ENCODE peak calls at places on chromosomes 11 and 22, in six cellular contexts. I is IMR-90, N is fibroblast of lung, Z is endothelial cell of umbilical vein, L is GM23248, U is MM.1S. J is an unnamed sample.

GRCh38 chr22:50688448-50688847 is 15.8 kb downstream of the SHANK3 start:
- DNase-seq in L (no peak), N (no peak), I (no peak), Z (no peak), U (no peak), J (no peak)

GRCh38 chr22:22111267-22111751 is 128.7 kb upstream of the TOP3B start:
- DNase-seq in U (no peak), N (peak; percentile 90), Z (no peak), I (peak; percentile 95), L (peak; percentile 90), J (peak; percentile 98)

GRCh38 chr11:47786373-47786772 is 19.2 kb upstream of the FNBP4 start:
- DNase-seq in U (no peak), I (peak; percentile 50), N (peak; percentile 13), Z (no peak), L (peak; percentile 68), J (no peak)

GRCh38 chr22:37345863-37346514 is 63.7 kb downstream of the CYTH4 start:
- DNase-seq in L (peak; percentile 87), U (no peak), I (peak; percentile 97), Z (peak; percentile 53), N (peak; percentile 98), J (peak; percentile 65)

GRCh38 chr11:130103296-130103814 is 33.7 kb downstream of the APLP2 start:
- DNase-seq in L (peak; percentile 90), N (peak; percentile 99), I (peak; percentile 96), U (no peak), Z (peak; percentile 75), J (peak; percentile 51)

GRCh38 chr22:48673806-48674500 is 1153.7 kb downstream of the BRD1 start:
- DNase-seq in U (no peak), I (no peak), L (no peak), N (no peak), Z (no peak), J (no peak)

GRCh38 chr11:69921429-69922014 is 102.3 kb upstream of the FGF3 start:
- DNase-seq in N (no peak), I (no peak), L (no peak), Z (no peak), U (no peak), J (no peak)

GRCh38 chr11:94790771-94791180 is 22.6 kb downstream of the AMOTL1 start:
- DNase-seq in I (peak; percentile 55), Z (no peak), N (peak; percentile 69), U (no peak), L (peak; percentile 57), J (peak; percentile 94)

GRCh38 chr22:46027219-46028068 is 50.5 kb upstream of the WNT7B start:
- DNase-seq in U (peak; percentile 27), L (peak; percentile 64), N (no peak), Z (no peak), I (no peak), J (no peak)

GRCh38 chr11:113201055-113201818 is 113.1 kb upstream of the TTC12 start:
- DNase-seq in N (no peak), I (no peak), Z (no peak), L (no peak), U (no peak), J (no peak)

GRCh38 chr11:62984451-62984991 is at the start of gene SLC22A6:
- DNase-seq in U (no peak), L (no peak), Z (no peak), N (no peak), I (no peak), J (no peak)

GRCh38 chr11:2837096-2837601 is 48.4 kb downstream of the CDKN1C start:
- DNase-seq in L (peak; percentile 80), Z (no peak), I (peak; percentile 11), U (no peak), N (no peak), J (no peak)

GRCh38 chr22:20514658-20515406 is 7.4 kb downstream of the MED15 start:
- DNase-seq in N (peak; percentile 88), I (peak; percentile 96), Z (no peak), L (peak; percentile 97), U (no peak), J (peak; percentile 92)

GRCh38 chr11:96287796-96288439 is 55.1 kb downstream of the MAML2 start:
- DNase-seq in N (peak; percentile 45), Z (no peak), U (no peak), I (peak; percentile 62), L (no peak), J (no peak)

GRCh38 chr11:70612459-70613141 is 214.3 kb downstream of the CTTN start:
- DNase-seq in L (peak; percentile 6), I (no peak), U (no peak), N (no peak), Z (no peak), J (no peak)

GRCh38 chr22:29817724-29818123 is 20.4 kb downstream of the ASCC2 start:
- DNase-seq in N (no peak), U (no peak), L (no peak), I (no peak), Z (no peak), J (no peak)

GRCh38 chr22:27476729-27477128 is 324.8 kb downstream of the MN1 start:
- DNase-seq in Z (no peak), N (peak; percentile 87), I (peak; percentile 83), L (peak; percentile 94), U (no peak), J (peak; percentile 91)

GRCh38 chr22:19568337-19569311 is 44.4 kb upstream of the CLDN5 start:
- DNase-seq in Z (peak; percentile 45), L (peak; percentile 98), N (peak; percentile 87), U (no peak), I (peak; percentile 95), J (peak; percentile 91)

GRCh38 chr11:46279393-46280099 is 2.1 kb downstream of the CREB3L1 start:
- DNase-seq in I (peak; percentile 80), U (no peak), L (peak; percentile 80), N (peak; percentile 81), Z (peak; percentile 74), J (no peak)

GRCh38 chr11:35393093-35393492 is 26.3 kb downstream of the SLC1A2 start:
- DNase-seq in N (peak; percentile 6), Z (no peak), I (peak; percentile 45), L (no peak), U (no peak), J (no peak)

GRCh38 chr22:20131593-20131855 is at the start of gene ZDHHC8:
- DNase-seq in L (peak; percentile 50), N (peak; percentile 24), I (no peak), U (no peak), Z (no peak), J (no peak)

GRCh38 chr11:12800032-12800671 is 125.9 kb downstream of the TEAD1 start:
- DNase-seq in U (no peak), I (peak; percentile 81), Z (peak; percentile 82), N (peak; percentile 88), L (peak; percentile 83), J (peak; percentile 87)

GRCh38 chr11:82003671-82004148 is 730.0 kb downstream of the FAM181B start:
- DNase-seq in Z (no peak), L (peak; percentile 81), N (peak; percentile 25), U (no peak), I (no peak), J (peak; percentile 63)

GRCh38 chr11:63907063-63907462 is 9.9 kb downstream of the RCOR2 start:
- DNase-seq in Z (no peak), U (no peak), N (no peak), L (no peak), I (no peak), J (no peak)

GRCh38 chr22:17303840-17304779 is 65.2 kb upstream of the CECR2 start:
- DNase-seq in N (no peak), I (no peak), L (no peak), U (peak; percentile 70), Z (no peak), J (no peak)

GRCh38 chr11:7874061-7874460 is 57.0 kb downstream of the OR10A6 start:
- DNase-seq in I (no peak), L (no peak), N (no peak), Z (no peak), U (no peak), J (peak; percentile 50)
- H2AFZ ChIP-seq in I (no peak overlapping the region), L (no peak overlapping the region), N (no peak overlapping the region), Z (no peak overlapping the region), U (no peak overlapping the region), J (peak overlapping the region; percentile 66)

GRCh38 chr22:24730864-24731263 is 43.7 kb downstream of the PIWIL3 start:
- DNase-seq in Z (no peak), L (no peak), N (no peak), U (no peak), I (no peak), J (no peak)
- H3K4me3 ChIP-seq in Z (no peak overlapping the region), L (no peak overlapping the region), N (no peak overlapping the region), U (no peak overlapping the region), I (no peak overlapping the region), J (no peak overlapping the region)

GRCh38 chr11:128336203-128336602 is 251.2 kb downstream of the ETS1 start:
- DNase-seq in U (no peak), I (peak; percentile 82), Z (peak; percentile 88), N (peak; percentile 82), L (peak; percentile 58), J (no peak)

GRCh38 chr11:128339721-128340271 is 247.6 kb downstream of the ETS1 start:
- DNase-seq in Z (no peak), I (no peak), L (no peak), U (no peak), N (no peak), J (no peak)

GRCh38 chr11:128338806-128339205 is 248.6 kb downstream of the ETS1 start:
- DNase-seq in Z (no peak), I (peak; percentile 55), U (no peak), N (peak; percentile 11), L (no peak), J (no peak)

GRCh38 chr11:128334311-128335044 is 252.9 kb downstream of the ETS1 start:
- DNase-seq in U (no peak), Z (peak; percentile 93), I (no peak), L (no peak), N (peak; percentile 18), J (no peak)

DNA sequence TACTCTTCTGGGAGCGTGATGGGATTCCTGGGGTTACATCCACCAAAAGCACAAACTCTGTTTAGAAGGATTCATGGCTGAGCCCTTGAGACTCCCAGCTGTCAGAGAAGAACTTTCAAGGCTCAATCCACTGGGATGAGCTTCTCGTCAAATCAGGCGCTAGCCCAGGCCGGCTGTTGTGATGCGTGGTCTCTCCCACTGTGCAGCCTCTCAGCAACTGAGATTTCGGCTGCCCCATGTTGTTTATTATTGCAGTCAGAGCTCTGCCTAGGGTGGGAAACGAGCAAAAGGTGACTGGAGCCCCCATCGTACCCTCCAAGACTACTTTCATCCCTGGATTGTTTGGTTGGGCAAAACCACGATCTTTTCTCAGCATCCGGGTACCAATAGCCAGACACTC is 251.6 kb downstream of the ETS1 start:
- DNase-seq in U (no peak), I (no peak), N (no peak), L (no peak), Z (no peak), J (no peak)
- H2AFZ ChIP-seq in U (no peak overlapping the region), I (peak overlapping the region; percentile 60), N (no peak overlapping the region), L (no peak overlapping the region), Z (no peak overlapping the region), J (no peak overlapping the region)

DNA sequence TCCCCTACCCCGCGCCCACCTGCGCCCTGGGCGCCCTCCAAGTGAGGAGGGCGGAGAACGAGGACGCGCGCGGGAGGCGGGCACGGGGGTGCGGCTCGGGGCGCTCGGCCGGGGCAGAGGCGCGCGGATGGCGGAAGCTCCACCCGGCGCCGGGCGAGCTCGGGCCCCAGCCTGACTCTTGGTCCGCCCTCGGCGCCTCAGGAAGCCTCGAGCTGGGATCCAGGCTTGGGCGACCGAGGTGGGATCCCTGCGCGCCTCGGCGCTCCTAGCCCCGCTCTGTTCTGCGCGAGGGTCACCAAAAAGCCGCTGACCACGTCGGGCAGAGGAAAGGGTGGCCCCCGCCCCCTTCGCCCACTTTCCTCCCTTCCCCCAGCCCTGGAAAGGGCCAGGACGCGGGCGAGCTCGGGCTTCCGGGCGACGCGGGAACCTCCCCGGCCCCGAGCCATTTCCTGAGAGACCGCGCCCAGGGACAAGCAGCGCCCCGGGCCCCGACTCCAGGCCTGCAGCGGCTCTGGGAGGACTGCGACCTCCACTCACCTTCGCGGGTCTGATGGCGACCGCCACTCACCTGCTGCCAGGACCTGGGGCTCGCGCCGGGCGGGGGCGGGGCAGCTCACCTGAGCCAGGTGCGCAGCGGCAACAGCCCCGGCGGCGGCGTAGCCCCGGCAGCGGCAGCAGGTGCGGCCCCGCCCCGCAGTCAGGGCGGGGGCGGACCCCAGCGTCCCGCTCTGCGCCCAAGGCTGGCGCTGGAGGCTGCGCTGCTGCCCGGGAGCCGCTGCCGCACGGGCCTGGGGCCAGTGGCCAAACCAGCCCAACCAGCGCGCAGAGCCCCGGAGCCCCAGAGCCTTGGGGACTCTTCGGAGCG is 2.2 kb upstream of the SIGIRR start:
- DNase-seq in U (no peak), I (no peak), N (no peak), Z (peak; percentile 18), L (peak; percentile 65), J (peak; percentile 45)
- H3K4me3 ChIP-seq in U (peak overlapping the region; percentile 37), I (peak overlapping the region; percentile 41), N (no peak overlapping the region), Z (peak overlapping the region; percentile 30), L (peak overlapping the region; percentile 64), J (peak overlapping the region; percentile 56)

J was measured in mammary epithelial cell.